ENCODE peak calls at places on chromosomes 7 and 10, in five cellular contexts. S is ureter, P is occipital lobe, V is non-pigmented ciliary epithelial cell, E is WERI-Rb-1. I is an unnamed sample.

GRCh38 chr7:140542226-140542625 is 62.9 kb upstream of the MKRN1 start:
- DNase-seq in S (no peak), P (no peak), V (no peak), E (no peak), I (peak; percentile 44)

GRCh38 chr7:152424348-152425108 is 11.3 kb downstream of the KMT2C start:
- DNase-seq in S (no peak), P (no peak), V (no peak), E (peak; percentile 71), I (peak; percentile 42)

GRCh38 chr7:139771001-139771956 is 6.5 kb downstream of the HIPK2 start:
- DNase-seq in S (no peak), P (no peak), V (peak; percentile 87), E (no peak), I (no peak)

GRCh38 chr7:71735961-71736556 is 604.1 kb downstream of the GALNT17 start:
- DNase-seq in S (peak; percentile 68), P (peak; percentile 41), V (peak; percentile 17), E (peak; percentile 61), I (peak; percentile 42)

GRCh38 chr10:90579602-90580242 is 278.1 kb downstream of the HTR7 start:
- DNase-seq in S (no peak), P (no peak), V (peak; percentile 71), E (peak; percentile 30), I (no peak)

GRCh38 chr7:122470859-122471258 is 166.3 kb upstream of the FEZF1 start:
- DNase-seq in S (no peak), P (no peak), V (no peak), E (no peak), I (no peak)

GRCh38 chr7:121109145-121109544 is 120.6 kb downstream of the CPED1 start:
- DNase-seq in S (no peak), P (no peak), V (no peak), E (no peak), I (no peak)

GRCh38 chr7:149714081-149714909 is 59.1 kb downstream of the ZNF467 start:
- DNase-seq in S (peak; percentile 91), P (peak; percentile 84), V (peak; percentile 22), E (peak; percentile 93), I (peak; percentile 69)

GRCh38 chr10:104045151-104046089 is 40.3 kb downstream of the COL17A1 start:
- DNase-seq in S (no peak), P (peak; percentile 16), V (peak; percentile 43), E (peak; percentile 76), I (peak; percentile 71)

GRCh38 chr7:157709531-157710251 is 372.9 kb downstream of the DNAJB6 start:
- DNase-seq in S (peak; percentile 35), P (no peak), V (no peak), E (no peak), I (no peak)

GRCh38 chr10:78457804-78458483 is 424.3 kb downstream of the RPS24 start:
- DNase-seq in S (no peak), P (no peak), V (peak; percentile 59), E (no peak), I (peak; percentile 52)

GRCh38 chr7:130877236-130877635 is 143.2 kb upstream of the KLF14 start:
- DNase-seq in S (no peak), P (no peak), V (no peak), E (no peak), I (no peak)

I was measured in stromal cell of bone marrow.